ENCODE peak calls at places on chromosome 13, in nine cellular contexts. L, T, P, C, N, D, H, F and A are unnamed samples. For H3K9me3, the result is how much of the 10 kb centered on the place peaks cover.

GRCh38 chr13:30844548-30845296 is 61.3 kb upstream of the MEDAG start:
- DNase-seq in D (no peak), N (no peak), P (no peak), T (no peak), H (no peak), F (no peak), L (no peak), C (no peak), A (no peak)

GRCh38 chr13:39321578-39321977 is 281.4 kb downstream of the LHFPL6 start:
- DNase-seq in L (no peak), C (no peak), P (no peak), T (no peak), F (no peak), N (no peak), D (no peak), H (peak), A (no peak)

GRCh38 chr13:44930907-44931676 is 58.2 kb downstream of the NUFIP1 start:
- DNase-seq in F (no peak), T (no peak), D (no peak), L (peak), C (no peak), H (no peak), P (no peak), N (no peak), A (no peak)

GRCh38 chr13:33524086-33524485 is 238.5 kb upstream of the STARD13 start:
- DNase-seq in T (no peak), C (peak), L (peak), D (no peak), H (no peak), P (no peak), F (no peak), N (peak), A (no peak)

GRCh38 chr13:20616059-20616797 is 49.3 kb downstream of the IFT88 start:
- DNase-seq in L (peak), N (peak), D (no peak), T (no peak), F (no peak), C (no peak), H (no peak), P (no peak), A (no peak)

GRCh38 chr13:110519046-110519445 is 42.5 kb downstream of the RAB20 start:
- DNase-seq in N (no peak), D (no peak), H (no peak), T (no peak), C (no peak), L (no peak), P (no peak), F (no peak), A (no peak)

GRCh38 chr13:90889906-90890305 is 457.6 kb upstream of the MIR17HG start:
- DNase-seq in F (no peak), D (no peak), C (no peak), L (no peak), N (no peak), H (no peak), T (no peak), P (no peak), A (no peak)

GRCh38 chr13:54958781-54959180 is 1930.2 kb downstream of the OLFM4 start:
- DNase-seq in F (no peak), L (no peak), N (no peak), D (no peak), T (no peak), C (no peak), P (no peak), H (no peak), A (no peak)

GRCh38 chr13:36454121-36454520 is 21.8 kb downstream of the CCNA1 start:
- DNase-seq in C (no peak), P (no peak), F (no peak), H (no peak), T (no peak), L (no peak), N (no peak), D (no peak), A (no peak)

GRCh38 chr13:93730780-93731179 is 504.2 kb downstream of the GPC6 start:
- DNase-seq in F (no peak), H (no peak), D (no peak), C (no peak), P (no peak), N (no peak), L (peak), T (no peak), A (no peak)
- H3K27ac ChIP-seq in F (no peak), H (peak), D (no peak), C (no peak), P (no peak), N (no peak), L (no peak), T (no peak), A (no peak)

GRCh38 chr13:100883453-100883852 is 208.9 kb upstream of the TMTC4 start:
- DNase-seq in H (no peak), F (no peak), C (no peak), T (no peak), L (no peak), D (no peak), P (no peak), N (no peak), A (no peak)
- TF ChIP-seq CTCF in H (no peak), F (no peak), C (no peak), T (no peak), L (no peak), D (no peak), P (no peak), N (no peak), A (no peak)

GRCh38 chr13:19155321-19155861 is 26.2 kb downstream of the TUBA3C start:
- DNase-seq in F (peak), P (no peak), T (no peak), C (no peak), N (no peak), D (no peak), H (no peak), L (no peak), A (no peak)

GRCh38 chr13:19156013-19156825 is 25.4 kb downstream of the TUBA3C start:
- DNase-seq in T (no peak), P (no peak), C (no peak), F (peak), D (no peak), L (no peak), H (no peak), N (no peak), A (no peak)

GRCh38 chr13:19152403-19152802 is 29.2 kb downstream of the TUBA3C start:
- DNase-seq in F (no peak), H (no peak), T (no peak), C (no peak), P (no peak), L (no peak), N (no peak), D (no peak), A (no peak)

GRCh38 chr13:19153782-19154450 is 27.7 kb downstream of the TUBA3C start:
- DNase-seq in D (no peak), N (no peak), H (no peak), C (no peak), P (no peak), F (no peak), L (no peak), T (peak), A (peak)

DNA sequence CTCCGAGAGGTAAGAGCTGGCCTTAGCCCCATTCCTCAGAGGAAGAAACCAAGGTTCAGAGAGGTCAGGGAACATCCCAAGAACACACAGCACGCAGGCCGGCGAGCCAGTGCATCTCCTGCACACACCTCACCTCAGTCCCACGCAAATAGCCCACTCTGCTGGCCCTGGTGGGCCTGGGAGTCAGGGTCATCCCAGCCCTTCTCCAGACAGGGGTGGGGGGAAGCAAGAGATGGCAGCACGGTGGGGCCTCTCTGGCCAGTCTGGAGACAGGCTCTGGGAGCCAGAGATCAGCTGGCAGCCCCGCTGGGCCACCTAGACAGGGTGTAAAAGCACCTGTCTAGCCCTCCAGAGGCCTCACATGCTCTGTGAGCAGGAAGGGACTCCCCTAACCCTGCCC is 26.8 kb downstream of the TUBA3C start:
- DNase-seq in C (no peak), F (no peak), L (no peak), T (no peak), P (no peak), N (no peak), D (no peak), H (no peak), A (no peak)
- H3K9me3 ChIP-seq in C (under half), F (under half), L (under half), T (under half), P (under half), N (half or more), D (under half), H (under half), A (under half)

DNA sequence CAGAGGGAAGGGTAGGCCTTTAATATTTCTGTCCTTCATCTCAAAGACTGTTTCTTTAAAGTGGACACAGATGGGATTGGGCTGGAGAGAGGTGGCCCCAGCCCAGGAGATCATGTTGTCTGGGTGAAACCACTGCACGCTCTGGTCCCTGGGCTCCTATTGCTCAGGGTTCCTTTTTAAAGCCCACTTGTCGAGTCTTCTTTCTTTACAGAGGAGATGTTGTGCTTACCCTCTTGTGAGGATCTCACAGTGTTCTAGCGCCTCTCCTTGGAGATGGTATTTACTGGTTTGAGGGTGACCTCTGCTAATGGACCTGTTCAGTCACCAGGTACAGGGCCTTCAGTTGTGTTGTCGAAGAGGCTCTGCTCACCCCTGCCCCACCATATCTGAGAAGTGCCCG is 128.4 kb downstream of the TM9SF2 start:
- DNase-seq in H (no peak), T (no peak), N (no peak), C (no peak), D (no peak), F (no peak), P (no peak), L (no peak), A (no peak)
- H3K27ac ChIP-seq in H (peak), T (no peak), N (no peak), C (no peak), D (no peak), F (peak), P (no peak), L (no peak), A (no peak)